ENCODE peak calls at places on chromosomes 16 and 17, in ten cellular contexts. T, G, W, M, I, B, O, P, E and V are unnamed samples.
A peak's percentile ranks its signal among the peaks of the same experiment; 100 is the strongest.

GRCh38 chr16:24834459-24835335 is 11.1 kb upstream of the SLC5A11 start:
- DNase-seq in T (no peak), G (no peak), W (peak; percentile 27), M (no peak), I (no peak), B (peak; percentile 86), O (no peak), P (peak; percentile 58), E (peak; percentile 61), V (peak; percentile 69)

GRCh38 chr17:41655611-41656111 is 31.3 kb upstream of the KRT17 start:
- DNase-seq in T (peak; percentile 13), G (no peak), W (no peak), M (no peak), I (no peak), B (peak; percentile 95), O (no peak), P (no peak), E (no peak), V (peak; percentile 55)

GRCh38 chr17:19303367-19303776 is 59.2 kb downstream of the B9D1 start:
- DNase-seq in T (peak; percentile 47), G (no peak), W (no peak), M (no peak), I (no peak), B (no peak), O (no peak), P (no peak), E (no peak), V (no peak)

GRCh38 chr16:82776466-82777146 is 149.8 kb downstream of the CDH13 start:
- DNase-seq in T (no peak), G (no peak), W (no peak), M (no peak), I (no peak), B (no peak), O (no peak), P (no peak), E (no peak), V (no peak)

GRCh38 chr17:43898446-43898845 is 8.9 kb downstream of the MPP2 start:
- DNase-seq in T (no peak), G (no peak), W (no peak), M (no peak), I (no peak), B (no peak), O (no peak), P (no peak), E (no peak), V (no peak)

GRCh38 chr16:89476379-89476778 is 14.0 kb downstream of the ANKRD11 start:
- DNase-seq in T (no peak), G (no peak), W (no peak), M (no peak), I (no peak), B (no peak), O (no peak), P (no peak), E (no peak), V (no peak)

GRCh38 chr17:44159519-44160210 is 10.8 kb upstream of the ASB16 start:
- DNase-seq in T (no peak), G (no peak), W (no peak), M (no peak), I (no peak), B (no peak), O (no peak), P (peak; percentile 50), E (no peak), V (no peak)

GRCh38 chr17:61026818-61027217 is 349.2 kb downstream of the BCAS3 start:
- DNase-seq in T (no peak), G (no peak), W (no peak), M (no peak), I (no peak), B (no peak), O (no peak), P (no peak), E (no peak), V (no peak)

GRCh38 chr16:81531415-81531814 is 86.8 kb downstream of the CMIP start:
- DNase-seq in T (no peak), G (no peak), W (no peak), M (no peak), I (no peak), B (no peak), O (no peak), P (no peak), E (no peak), V (no peak)

GRCh38 chr17:31310877-31311276 is 3.0 kb downstream of the EVI2B start:
- DNase-seq in T (no peak), G (no peak), W (no peak), M (no peak), I (no peak), B (peak; percentile 12), O (no peak), P (no peak), E (no peak), V (no peak)

GRCh38 chr16:69412287-69412686 is 12.1 kb upstream of the CYB5B start:
- DNase-seq in T (no peak), G (no peak), W (no peak), M (no peak), I (no peak), B (no peak), O (no peak), P (no peak), E (no peak), V (no peak)

GRCh38 chr16:82016964-82017363 is 5.7 kb upstream of the SDR42E1 start:
- DNase-seq in T (no peak), G (no peak), W (no peak), M (no peak), I (no peak), B (no peak), O (no peak), P (no peak), E (peak; percentile 39), V (no peak)

GRCh38 chr17:7801582-7801981 is 32.4 kb upstream of the KDM6B start:
- DNase-seq in T (no peak), G (no peak), W (no peak), M (no peak), I (no peak), B (no peak), O (no peak), P (no peak), E (no peak), V (no peak)

GRCh38 chr17:81519284-81520020 is 6.9 kb upstream of the ACTG1 start:
- DNase-seq in T (peak; percentile 54), G (no peak), W (no peak), M (no peak), I (peak; percentile 51), B (peak; percentile 75), O (no peak), P (no peak), E (no peak), V (peak; percentile 78)

GRCh38 chr17:6480325-6480675 is 36.0 kb downstream of the PIMREG start:
- DNase-seq in T (no peak), G (no peak), W (no peak), M (no peak), I (no peak), B (no peak), O (no peak), P (no peak), E (no peak), V (peak; percentile 53)

GRCh38 chr16:4655801-4656200 is 31.2 kb downstream of the MGRN1 start:
- DNase-seq in T (no peak), G (no peak), W (no peak), M (no peak), I (no peak), B (no peak), O (no peak), P (no peak), E (no peak), V (no peak)

GRCh38 chr16:68373528-68374250 is 62.9 kb downstream of the PRMT7 start:
- DNase-seq in T (no peak), G (no peak), W (no peak), M (no peak), I (no peak), B (no peak), O (no peak), P (no peak), E (no peak), V (no peak)

GRCh38 chr16:10662212-10662611 is 32.5 kb downstream of the TEKT5 start:
- DNase-seq in T (no peak), G (no peak), W (no peak), M (no peak), I (no peak), B (no peak), O (no peak), P (no peak), E (no peak), V (no peak)

GRCh38 chr16:31333686-31334649 is 21.0 kb upstream of the ITGAX start:
- DNase-seq in T (no peak), G (peak; percentile 23), W (no peak), M (no peak), I (no peak), B (no peak), O (no peak), P (peak; percentile 31), E (no peak), V (peak; percentile 48)

GRCh38 chr16:28987170-28987853 is 2.5 kb downstream of the LAT start:
- DNase-seq in T (no peak), G (no peak), W (no peak), M (no peak), I (no peak), B (no peak), O (no peak), P (no peak), E (no peak), V (no peak)

GRCh38 chr17:44653954-44654353 is 2.3 kb upstream of the MEIOC start:
- DNase-seq in T (no peak), G (no peak), W (no peak), M (no peak), I (no peak), B (no peak), O (no peak), P (no peak), E (no peak), V (no peak)

GRCh38 chr16:61831351-61831933 is 204.8 kb downstream of the CDH8 start:
- DNase-seq in T (no peak), G (no peak), W (no peak), M (no peak), I (no peak), B (no peak), O (no peak), P (no peak), E (no peak), V (no peak)

GRCh38 chr16:73176577-73177013 is 128.7 kb upstream of the ZFHX3 start:
- DNase-seq in T (no peak), G (no peak), W (peak; percentile 46), M (peak; percentile 45), I (no peak), B (peak; percentile 40), O (no peak), P (peak; percentile 91), E (peak; percentile 85), V (no peak)

GRCh38 chr17:900336-900735 is 79.2 kb downstream of the NXN start:
- DNase-seq in T (no peak), G (no peak), W (no peak), M (no peak), I (no peak), B (no peak), O (no peak), P (no peak), E (no peak), V (no peak)

GRCh38 chr17:38559025-38559879 is 46.5 kb downstream of the SRCIN1 start:
- DNase-seq in T (peak; percentile 80), G (peak; percentile 94), W (peak; percentile 91), M (no peak), I (peak; percentile 89), B (peak; percentile 93), O (peak; percentile 56), P (peak; percentile 88), E (peak; percentile 52), V (peak; percentile 96)

GRCh38 chr17:45441536-45442310 is 9.1 kb upstream of the ARHGAP27 start:
- DNase-seq in T (no peak), G (no peak), W (peak; percentile 4), M (no peak), I (no peak), B (no peak), O (no peak), P (no peak), E (no peak), V (no peak)

GRCh38 chr17:74860229-74860998 is 729 bp upstream of the GRIN2C start:
- DNase-seq in T (no peak), G (no peak), W (no peak), M (no peak), I (no peak), B (no peak), O (no peak), P (no peak), E (no peak), V (no peak)